ENCODE peak calls at places on chromosomes 2 and 18, in six cellular contexts. One of them, this sample, is unnamed.

GRCh38 chr2:159744363-159744762 is 32.1 kb downstream of the MARCHF7 start:
- DNase-seq in CD8-positive, alpha-beta T cell: no peak
- DNase-seq in lung: no peak
- DNase-seq in A549: peak; percentile 26
- DNase-seq in OCI-LY7: no peak
- DNase-seq in upper lobe of right lung: no peak
- DNase-seq in this sample: no peak

GRCh38 chr2:207041279-207041678 is 102.0 kb downstream of the CPO start:
- DNase-seq in CD8-positive, alpha-beta T cell: no peak
- DNase-seq in lung: no peak
- DNase-seq in A549: no peak
- DNase-seq in OCI-LY7: no peak
- DNase-seq in upper lobe of right lung: no peak
- DNase-seq in this sample: no peak

GRCh38 chr18:44909191-44909719 is 228.6 kb downstream of the SETBP1 start:
- DNase-seq in CD8-positive, alpha-beta T cell: no peak
- DNase-seq in lung: no peak
- DNase-seq in A549: no peak
- DNase-seq in OCI-LY7: no peak
- DNase-seq in upper lobe of right lung: no peak
- DNase-seq in this sample: peak; percentile 30

GRCh38 chr2:54586062-54586982 is 130.2 kb downstream of the SPTBN1 start:
- DNase-seq in CD8-positive, alpha-beta T cell: no peak
- DNase-seq in lung: no peak
- DNase-seq in A549: no peak
- DNase-seq in OCI-LY7: no peak
- DNase-seq in upper lobe of right lung: no peak
- DNase-seq in this sample: no peak

GRCh38 chr2:221410487-221410886 is 161.6 kb downstream of the EPHA4 start:
- DNase-seq in CD8-positive, alpha-beta T cell: no peak
- DNase-seq in lung: no peak
- DNase-seq in A549: no peak
- DNase-seq in OCI-LY7: no peak
- DNase-seq in upper lobe of right lung: no peak
- DNase-seq in this sample: no peak

GRCh38 chr2:131030478-131030971 is 62.7 kb downstream of the FAM168B start:
- DNase-seq in CD8-positive, alpha-beta T cell: peak; percentile 7
- DNase-seq in lung: peak; percentile 28
- DNase-seq in A549: no peak
- DNase-seq in OCI-LY7: no peak
- DNase-seq in upper lobe of right lung: peak; percentile 57
- DNase-seq in this sample: no peak

GRCh38 chr2:40395169-40396023 is 56.5 kb downstream of the SLC8A1 start:
- DNase-seq in CD8-positive, alpha-beta T cell: no peak
- DNase-seq in lung: no peak
- DNase-seq in A549: no peak
- DNase-seq in OCI-LY7: no peak
- DNase-seq in upper lobe of right lung: no peak
- DNase-seq in this sample: no peak

GRCh38 chr2:227629435-227629834 is 12.1 kb downstream of the SCYGR4 start:
- DNase-seq in CD8-positive, alpha-beta T cell: no peak
- DNase-seq in lung: peak; percentile 6
- DNase-seq in A549: no peak
- DNase-seq in OCI-LY7: no peak
- DNase-seq in upper lobe of right lung: no peak
- DNase-seq in this sample: no peak

GRCh38 chr2:122019729-122020128 is 264.3 kb downstream of the TSN start:
- DNase-seq in CD8-positive, alpha-beta T cell: no peak
- DNase-seq in lung: no peak
- DNase-seq in A549: no peak
- DNase-seq in OCI-LY7: no peak
- DNase-seq in upper lobe of right lung: no peak
- DNase-seq in this sample: no peak

GRCh38 chr2:232039086-232039485 is 77.6 kb downstream of the DIS3L2 start:
- DNase-seq in CD8-positive, alpha-beta T cell: no peak
- DNase-seq in lung: no peak
- DNase-seq in A549: no peak
- DNase-seq in OCI-LY7: no peak
- DNase-seq in upper lobe of right lung: no peak
- DNase-seq in this sample: no peak

GRCh38 chr2:236008006-236008405 is 160.2 kb downstream of the GBX2 start:
- DNase-seq in CD8-positive, alpha-beta T cell: no peak
- DNase-seq in lung: no peak
- DNase-seq in A549: no peak
- DNase-seq in OCI-LY7: no peak
- DNase-seq in upper lobe of right lung: no peak
- DNase-seq in this sample: no peak

GRCh38 chr2:119476301-119477117 is 44.9 kb downstream of the TMEM37 start:
- DNase-seq in CD8-positive, alpha-beta T cell: peak; percentile 22
- DNase-seq in lung: peak; percentile 54
- DNase-seq in A549: peak; percentile 74
- DNase-seq in OCI-LY7: peak; percentile 68
- DNase-seq in upper lobe of right lung: peak; percentile 79
- DNase-seq in this sample: peak; percentile 52

GRCh38 chr18:74994502-74995403 is 214.2 kb downstream of the PTGR3 start:
- DNase-seq in CD8-positive, alpha-beta T cell: peak; percentile 22
- DNase-seq in lung: no peak
- DNase-seq in A549: no peak
- DNase-seq in OCI-LY7: no peak
- DNase-seq in upper lobe of right lung: no peak
- DNase-seq in this sample: no peak

GRCh38 chr18:46916551-46917107 is 678 bp downstream of the PIAS2 start:
- DNase-seq in CD8-positive, alpha-beta T cell: peak; percentile 43
- DNase-seq in lung: no peak
- DNase-seq in A549: peak; percentile 14
- DNase-seq in OCI-LY7: peak; percentile 42
- DNase-seq in upper lobe of right lung: no peak
- DNase-seq in this sample: peak; percentile 19

GRCh38 chr2:38690499-38691420 is 24.8 kb downstream of the GALM start:
- DNase-seq in CD8-positive, alpha-beta T cell: no peak
- DNase-seq in lung: no peak
- DNase-seq in A549: peak; percentile 88
- DNase-seq in OCI-LY7: no peak
- DNase-seq in upper lobe of right lung: no peak
- DNase-seq in this sample: no peak

GRCh38 chr18:63309422-63309821 is 10.1 kb downstream of the BCL2 start:
- DNase-seq in CD8-positive, alpha-beta T cell: peak; percentile 39
- DNase-seq in lung: no peak
- DNase-seq in A549: no peak
- DNase-seq in OCI-LY7: no peak
- DNase-seq in upper lobe of right lung: no peak
- DNase-seq in this sample: no peak

GRCh38 chr2:185919155-185919554 is 180.6 kb downstream of the FSIP2 start:
- DNase-seq in CD8-positive, alpha-beta T cell: no peak
- DNase-seq in lung: no peak
- DNase-seq in A549: no peak
- DNase-seq in OCI-LY7: no peak
- DNase-seq in upper lobe of right lung: no peak
- DNase-seq in this sample: no peak

GRCh38 chr2:237551071-237551574 is 15.3 kb upstream of the PRLH start:
- DNase-seq in CD8-positive, alpha-beta T cell: no peak
- DNase-seq in lung: no peak
- DNase-seq in A549: no peak
- DNase-seq in OCI-LY7: no peak
- DNase-seq in upper lobe of right lung: no peak
- DNase-seq in this sample: no peak

GRCh38 chr2:72917138-72917874 is at the start of gene EMX1:
- DNase-seq in CD8-positive, alpha-beta T cell: peak; percentile 28
- DNase-seq in lung: peak; percentile 61
- DNase-seq in A549: peak; percentile 65
- DNase-seq in OCI-LY7: peak; percentile 35
- DNase-seq in upper lobe of right lung: peak; percentile 83
- DNase-seq in this sample: no peak

GRCh38 chr2:103819599-103819998 is 1034.3 kb upstream of the POU3F3 start:
- DNase-seq in CD8-positive, alpha-beta T cell: no peak
- DNase-seq in lung: no peak
- DNase-seq in A549: no peak
- DNase-seq in OCI-LY7: no peak
- DNase-seq in upper lobe of right lung: no peak
- DNase-seq in this sample: no peak

GRCh38 chr2:8238521-8239230 is 443.2 kb upstream of the ID2 start:
- DNase-seq in CD8-positive, alpha-beta T cell: no peak
- DNase-seq in lung: no peak
- DNase-seq in A549: no peak
- DNase-seq in OCI-LY7: no peak
- DNase-seq in upper lobe of right lung: no peak
- DNase-seq in this sample: peak; percentile 36
- H3K27ac ChIP-seq in CD8-positive, alpha-beta T cell: no peak overlapping the region
- H3K27ac ChIP-seq in lung: no peak overlapping the region
- H3K27ac ChIP-seq in A549: no peak overlapping the region
- H3K27ac ChIP-seq in OCI-LY7: no peak overlapping the region
- H3K27ac ChIP-seq in upper lobe of right lung: no peak overlapping the region
- H3K27ac ChIP-seq in this sample: no peak overlapping the region

DNA sequence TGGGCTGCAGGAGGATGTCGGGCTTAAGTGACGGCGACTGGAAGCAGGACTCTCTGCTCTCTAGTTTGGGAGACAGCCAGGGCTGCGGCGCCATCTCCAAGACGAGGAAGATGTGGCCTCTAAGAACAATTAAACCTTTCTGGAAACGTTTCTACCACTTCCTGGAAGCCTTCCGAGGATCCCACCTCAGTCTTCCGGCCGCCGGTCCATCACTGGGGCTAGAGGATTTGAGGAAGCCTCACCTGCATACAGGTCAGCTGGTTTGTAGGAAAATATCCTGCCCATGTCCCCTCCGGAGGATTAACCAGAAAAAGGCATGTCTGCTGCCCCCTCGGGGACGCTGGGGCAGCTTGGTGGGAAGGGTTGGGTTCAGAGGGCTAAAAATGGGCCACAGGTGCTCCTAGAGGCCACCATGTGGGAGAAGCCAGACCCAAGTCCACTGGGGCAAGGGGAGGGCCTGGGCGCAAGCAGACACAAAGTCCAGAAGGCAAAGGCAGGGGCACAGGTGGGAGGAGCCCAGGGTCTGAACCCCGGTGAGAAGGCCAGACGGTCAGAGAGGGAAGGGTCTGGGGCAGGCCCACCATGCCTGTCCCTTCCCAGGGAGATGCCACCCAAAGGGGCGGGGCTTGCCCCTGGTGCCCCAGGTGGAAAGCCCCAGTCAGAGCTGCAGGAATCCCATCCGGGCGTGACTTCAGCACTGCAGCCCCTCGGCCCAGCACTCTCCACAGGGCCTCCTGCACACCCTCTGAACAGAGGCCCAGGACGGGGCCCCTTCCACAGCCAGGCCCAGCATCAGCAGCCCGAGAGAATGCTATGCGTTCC is 82.2 kb upstream of the ID2 start:
- DNase-seq in CD8-positive, alpha-beta T cell: no peak
- DNase-seq in lung: no peak
- DNase-seq in A549: no peak
- DNase-seq in OCI-LY7: no peak
- DNase-seq in upper lobe of right lung: peak; percentile 53
- DNase-seq in this sample: no peak
- TF ChIP-seq CTCF in CD8-positive, alpha-beta T cell: no peak
- TF ChIP-seq CTCF in lung: no peak
- TF ChIP-seq CTCF in A549: no peak
- TF ChIP-seq CTCF in OCI-LY7: no peak
- TF ChIP-seq CTCF in upper lobe of right lung: no peak
- TF ChIP-seq CTCF in this sample: no peak

GRCh38 chr2:43161650-43162542 is 64.5 kb downstream of the ZFP36L2 start:
- DNase-seq in CD8-positive, alpha-beta T cell: no peak
- DNase-seq in lung: no peak
- DNase-seq in A549: no peak
- DNase-seq in OCI-LY7: no peak
- DNase-seq in upper lobe of right lung: no peak
- DNase-seq in this sample: no peak
- H3K27ac ChIP-seq in CD8-positive, alpha-beta T cell: no peak overlapping the region
- H3K27ac ChIP-seq in lung: no peak overlapping the region
- H3K27ac ChIP-seq in A549: peak overlapping the region; percentile 95
- H3K27ac ChIP-seq in OCI-LY7: no peak overlapping the region
- H3K27ac ChIP-seq in upper lobe of right lung: no peak overlapping the region
- H3K27ac ChIP-seq in this sample: no peak overlapping the region

GRCh38 chr18:8735274-8735673 is 29.9 kb downstream of the MTCL1 start:
- DNase-seq in CD8-positive, alpha-beta T cell: no peak
- DNase-seq in lung: no peak
- DNase-seq in A549: no peak
- DNase-seq in OCI-LY7: no peak
- DNase-seq in upper lobe of right lung: no peak
- DNase-seq in this sample: no peak

GRCh38 chr18:8730080-8730827 is 24.9 kb downstream of the MTCL1 start:
- DNase-seq in CD8-positive, alpha-beta T cell: no peak
- DNase-seq in lung: peak; percentile 68
- DNase-seq in A549: peak; percentile 92
- DNase-seq in OCI-LY7: no peak
- DNase-seq in upper lobe of right lung: no peak
- DNase-seq in this sample: peak; percentile 63

GRCh38 chr18:8732442-8733360 is 27.3 kb downstream of the MTCL1 start:
- DNase-seq in CD8-positive, alpha-beta T cell: no peak
- DNase-seq in lung: no peak
- DNase-seq in A549: peak; percentile 90
- DNase-seq in OCI-LY7: no peak
- DNase-seq in upper lobe of right lung: no peak
- DNase-seq in this sample: no peak

GRCh38 chr18:8734496-8734895 is 29.1 kb downstream of the MTCL1 start:
- DNase-seq in CD8-positive, alpha-beta T cell: no peak
- DNase-seq in lung: no peak
- DNase-seq in A549: no peak
- DNase-seq in OCI-LY7: no peak
- DNase-seq in upper lobe of right lung: no peak
- DNase-seq in this sample: no peak
- TF ChIP-seq CTCF in CD8-positive, alpha-beta T cell: no peak
- TF ChIP-seq CTCF in lung: no peak
- TF ChIP-seq CTCF in A549: no peak
- TF ChIP-seq CTCF in OCI-LY7: no peak
- TF ChIP-seq CTCF in upper lobe of right lung: no peak
- TF ChIP-seq CTCF in this sample: no peak

GRCh38 chr2:68187329-68187728 is 29.6 kb downstream of the PNO1 start:
- DNase-seq in CD8-positive, alpha-beta T cell: no peak
- DNase-seq in lung: no peak
- DNase-seq in A549: no peak
- DNase-seq in OCI-LY7: no peak
- DNase-seq in upper lobe of right lung: no peak
- DNase-seq in this sample: no peak
- H3K27ac ChIP-seq in CD8-positive, alpha-beta T cell: no peak overlapping the region
- H3K27ac ChIP-seq in lung: no peak overlapping the region
- H3K27ac ChIP-seq in A549: no peak overlapping the region
- H3K27ac ChIP-seq in OCI-LY7: no peak overlapping the region
- H3K27ac ChIP-seq in upper lobe of right lung: no peak overlapping the region
- H3K27ac ChIP-seq in this sample: no peak overlapping the region

DNA sequence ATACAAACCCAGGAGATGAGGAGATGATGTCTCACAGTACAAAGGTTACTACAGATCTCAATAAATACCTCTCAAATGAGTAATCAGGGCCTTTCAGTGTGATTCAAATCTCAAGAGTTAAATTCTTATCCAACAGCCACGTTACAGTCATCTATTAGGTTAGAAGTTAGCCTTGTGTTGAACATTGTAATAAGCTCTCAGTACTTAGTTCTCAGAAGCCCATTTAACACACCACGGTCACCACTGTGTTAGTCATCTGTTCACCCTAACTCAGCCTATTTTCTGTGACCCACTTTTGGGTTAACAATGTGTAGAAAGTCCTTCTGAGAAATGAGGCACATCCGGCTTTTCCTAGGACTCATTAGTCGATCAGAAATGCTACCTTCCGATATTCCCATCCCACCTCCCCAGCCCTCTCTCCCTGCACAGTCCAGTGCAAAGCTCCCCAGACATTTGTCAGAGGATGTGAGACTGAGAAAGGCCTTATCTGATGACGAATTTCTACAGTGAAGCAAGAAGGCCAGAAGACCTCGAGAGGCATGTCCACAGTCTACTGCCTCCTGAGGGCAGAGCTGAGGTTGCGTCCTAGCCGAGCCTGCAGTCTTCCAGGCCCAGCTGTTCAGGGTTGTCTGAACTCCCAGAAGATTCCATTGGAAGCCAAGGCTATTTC is 92.5 kb downstream of the ACTR2 start:
- DNase-seq in CD8-positive, alpha-beta T cell: no peak
- DNase-seq in lung: no peak
- DNase-seq in A549: peak; percentile 89
- DNase-seq in OCI-LY7: peak; percentile 42
- DNase-seq in upper lobe of right lung: no peak
- DNase-seq in this sample: no peak
- TF ChIP-seq CTCF in CD8-positive, alpha-beta T cell: no peak
- TF ChIP-seq CTCF in lung: no peak
- TF ChIP-seq CTCF in A549: peak; percentile 52
- TF ChIP-seq CTCF in OCI-LY7: peak; percentile 67
- TF ChIP-seq CTCF in upper lobe of right lung: peak; percentile 20
- TF ChIP-seq CTCF in this sample: no peak

This sample was measured in heart right ventricle.